ENCODE peak calls at places on chromosome 5, in four cellular contexts. H, F, T and K are unnamed samples. For H3K4me1, the result is how much of the 10 kb centered on the place peaks cover.

GRCh38 chr5:107666051-107666655 is 4.6 kb downstream of the EFNA5 start:
- DNase-seq in T (no peak), F (no peak), H (no peak), K (no peak)

GRCh38 chr5:76954383-76954763 is 1.5 kb downstream of the CRHBP start:
- DNase-seq in F (no peak), H (no peak), T (no peak), K (no peak)

GRCh38 chr5:59786271-59786805 is 107.2 kb downstream of the PDE4D start:
- DNase-seq in H (no peak), F (no peak), T (no peak), K (no peak)

GRCh38 chr5:96509313-96509712 is 76.3 kb upstream of the PCSK1 start:
- DNase-seq in F (no peak), H (no peak), T (no peak), K (no peak)

GRCh38 chr5:93246093-93246855 is 334.7 kb downstream of the NR2F1-AS1 start:
- DNase-seq in T (no peak), H (peak), F (peak), K (peak)

GRCh38 chr5:31204955-31205354 is 11.5 kb downstream of the CDH6 start:
- DNase-seq in F (no peak), T (no peak), H (no peak), K (no peak)

GRCh38 chr5:62790348-62790747 is 211.7 kb downstream of the LRRC70 start:
- DNase-seq in H (peak), F (no peak), T (no peak), K (no peak)

GRCh38 chr5:62197697-62198096 is 108.3 kb upstream of the KIF2A start:
- DNase-seq in F (no peak), T (no peak), H (no peak), K (no peak)

GRCh38 chr5:91955610-91956009 is 572.5 kb upstream of the ARRDC3 start:
- DNase-seq in F (no peak), T (no peak), H (no peak), K (no peak)

GRCh38 chr5:107867266-107867665 is 196.5 kb upstream of the EFNA5 start:
- DNase-seq in H (no peak), F (no peak), T (no peak), K (no peak)

GRCh38 chr5:32254987-32255900 is 57.5 kb downstream of the MTMR12 start:
- DNase-seq in H (no peak), F (no peak), T (no peak), K (no peak)

GRCh38 chr5:73896117-73896516 is 270.1 kb downstream of the ARHGEF28 start:
- DNase-seq in F (no peak), T (no peak), H (no peak), K (no peak)

GRCh38 chr5:128844354-128844923 is 120.8 kb upstream of the SLC27A6 start:
- DNase-seq in T (no peak), F (no peak), H (no peak), K (peak)

GRCh38 chr5:16160706-16161105 is 18.9 kb downstream of the MARCHF11 start:
- DNase-seq in H (peak), F (no peak), T (peak), K (peak)

GRCh38 chr5:43066231-43066798 is 26.2 kb upstream of the ANXA2R start:
- DNase-seq in F (no peak), T (peak), H (peak), K (no peak)
- TF ChIP-seq SUZ12 in F (no peak), T (no peak), H (no peak), K (no peak)

GRCh38 chr5:169301386-169301930 is 519 bp upstream of the SLIT3 start:
- DNase-seq in T (no peak), F (no peak), H (no peak), K (no peak)
- H3K4me1 ChIP-seq in T (under half), F (under half), H (under half), K (under half)

GRCh38 chr5:172897691-172898512 is 61.3 kb upstream of the RPL26L1 start:
- DNase-seq in H (no peak), T (no peak), F (no peak), K (no peak)
- H3K9ac ChIP-seq in H (no peak), T (no peak), F (no peak), K (no peak)

DNA sequence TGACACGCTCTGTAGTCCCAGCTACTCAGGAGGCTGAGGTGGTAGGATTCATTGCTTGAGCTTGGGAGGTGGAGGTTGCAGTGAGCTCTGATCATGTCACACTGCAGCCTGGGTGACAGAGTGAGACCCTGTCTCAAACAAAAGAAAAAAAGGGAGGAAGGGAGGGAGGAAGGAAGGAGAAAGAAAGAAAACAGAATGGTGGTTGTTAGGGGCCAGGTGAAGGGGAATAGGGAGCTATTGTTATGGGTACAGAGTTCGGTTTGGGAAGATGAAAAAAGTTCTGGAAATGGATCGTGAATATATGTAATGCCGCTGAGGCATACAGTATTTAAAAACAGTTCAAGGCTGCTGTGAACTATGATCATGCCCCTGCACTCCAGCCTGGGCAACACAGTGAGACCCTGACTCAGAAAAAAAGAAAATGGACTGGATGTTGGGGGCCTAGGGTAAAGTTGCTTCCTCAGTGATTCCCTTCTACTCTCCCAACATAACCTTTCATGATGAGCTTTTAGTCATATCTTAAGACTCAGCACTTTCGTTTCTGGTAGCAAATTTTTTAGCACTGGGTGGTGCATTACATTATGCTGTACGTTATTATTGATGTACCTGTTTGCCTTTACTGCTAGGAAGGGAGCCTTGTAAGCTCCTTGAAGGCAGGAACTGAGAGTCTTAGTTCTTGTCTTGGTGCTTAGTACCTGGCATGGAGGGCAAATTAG is 4.0 kb downstream of the CTNNA1 start:
- DNase-seq in T (no peak), H (no peak), F (no peak), K (no peak)
- TF ChIP-seq SUZ12 in T (no peak), H (no peak), F (no peak), K (no peak)

DNA sequence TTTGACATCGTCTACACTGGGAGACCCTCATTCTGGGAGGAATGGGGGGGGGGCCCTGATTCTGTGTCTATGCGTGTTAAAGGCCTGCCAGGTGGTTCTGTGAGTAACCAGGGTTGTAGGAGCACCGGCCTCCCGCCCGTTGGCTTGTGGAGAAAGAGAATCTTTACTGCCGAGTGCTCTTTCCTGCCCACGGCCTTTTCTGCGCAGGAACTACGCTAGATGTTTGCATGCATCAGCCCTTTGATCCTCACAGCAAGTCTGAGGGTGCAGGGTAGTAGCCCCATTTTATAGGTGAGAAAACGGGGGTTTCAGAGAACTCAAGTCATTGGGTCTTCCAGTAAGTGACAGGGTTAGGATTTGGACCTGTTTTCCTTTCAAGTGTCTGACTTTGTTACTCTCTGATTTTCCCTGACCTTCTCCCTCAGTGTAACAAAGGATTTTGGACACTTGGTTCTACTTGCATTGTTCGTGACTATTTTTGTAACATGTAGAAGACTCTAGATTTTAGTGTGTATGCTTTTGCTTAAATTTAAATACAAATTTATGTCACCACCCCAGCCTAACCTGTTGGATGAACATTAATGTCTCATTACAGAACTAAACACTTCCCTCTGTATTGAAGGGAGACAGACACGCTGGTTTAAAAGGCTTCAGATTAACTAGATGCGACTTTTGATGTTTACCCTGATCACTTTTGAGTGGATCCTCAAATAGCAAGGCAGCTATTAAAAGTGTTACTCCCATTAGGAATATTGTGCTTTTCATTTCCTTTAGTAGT is 22.0 kb downstream of the MAST4 start:
- DNase-seq in F (no peak), T (no peak), H (no peak), K (no peak)
- H3K4me1 ChIP-seq in F (under half), T (under half), H (under half), K (under half)

DNA sequence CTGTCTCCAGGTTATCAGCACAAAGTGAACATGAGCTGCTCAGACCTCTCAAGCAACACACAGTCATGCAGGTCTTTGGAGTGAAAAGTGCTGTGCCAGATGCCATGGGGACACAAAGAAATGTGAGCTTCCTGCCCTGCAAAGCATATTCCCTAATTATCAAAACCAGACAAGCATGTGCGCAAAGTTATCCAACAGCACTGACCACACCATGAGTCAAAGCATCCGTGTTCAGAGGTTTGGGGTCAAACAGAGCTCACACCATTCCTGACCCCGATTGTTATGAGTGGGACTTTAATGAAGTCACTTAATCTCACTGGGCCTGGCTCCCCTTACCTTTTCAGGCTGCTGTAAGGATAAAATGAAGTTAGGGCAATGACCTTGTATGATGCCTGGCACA is 138.5 kb downstream of the SLIT3 start:
- DNase-seq in H (no peak), T (no peak), F (no peak), K (no peak)
- H3K9ac ChIP-seq in H (no peak), T (no peak), F (no peak), K (no peak)

DNA sequence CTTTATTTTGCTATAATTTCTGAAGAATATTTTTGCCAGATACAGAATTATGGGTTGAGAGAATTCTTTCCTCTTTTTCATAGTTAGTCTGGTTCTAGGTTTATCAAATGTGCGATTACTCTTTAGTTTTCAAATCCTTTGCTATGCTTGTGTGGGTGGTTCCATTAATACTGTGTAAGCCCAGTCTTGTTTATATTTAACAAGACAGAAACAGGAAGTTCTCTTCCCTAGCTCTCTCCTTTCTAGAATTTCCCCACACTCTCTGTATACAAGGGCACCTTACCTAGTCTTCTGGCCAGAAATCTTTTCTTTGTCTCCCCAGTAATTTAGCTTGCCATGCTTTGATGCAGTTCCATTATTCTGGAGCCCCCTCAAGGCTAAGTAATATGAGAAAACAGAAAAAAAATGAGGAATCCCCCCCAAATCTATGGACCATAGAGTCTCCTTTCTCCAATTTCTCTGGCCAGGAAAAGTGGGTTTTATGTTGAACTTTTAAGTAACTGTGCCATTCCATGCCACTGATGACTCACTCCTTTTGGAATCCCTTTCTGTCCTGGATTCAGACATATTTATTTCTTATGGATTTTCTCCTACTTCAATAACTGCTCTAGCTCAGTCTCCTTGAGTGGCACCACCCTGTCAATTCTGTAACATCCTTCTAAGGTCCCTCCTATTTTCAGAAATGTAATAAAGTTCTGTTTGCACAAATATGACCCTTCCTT is 1714.1 kb downstream of the EFNA5 start:
- DNase-seq in F (no peak), H (no peak), T (no peak), K (no peak)
- TF ChIP-seq SUZ12 in F (no peak), H (no peak), T (no peak), K (no peak)

DNA sequence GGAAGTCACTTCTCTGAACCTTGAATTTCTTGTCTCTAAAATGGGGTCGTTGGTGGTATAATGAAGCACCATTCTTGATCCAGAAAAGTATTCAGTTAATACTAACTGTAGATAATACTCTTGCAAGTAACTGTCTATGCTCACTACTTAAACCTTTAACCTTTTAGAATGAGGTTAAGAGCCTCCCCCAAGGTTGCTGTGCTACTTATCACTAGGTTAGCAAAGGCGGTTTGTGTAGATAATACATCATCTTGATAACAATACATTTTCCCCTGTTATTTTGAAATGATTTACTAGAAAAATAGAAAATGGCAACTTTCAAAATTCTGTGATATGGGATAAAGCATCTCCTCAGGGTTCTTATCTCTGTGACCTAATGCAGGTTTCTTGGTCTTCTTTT is 12.6 kb downstream of the MAP3K1 start:
- DNase-seq in H (no peak), F (no peak), T (no peak), K (no peak)
- H3K4me1 ChIP-seq in H (half or more), F (under half), T (under half), K (under half)

DNA sequence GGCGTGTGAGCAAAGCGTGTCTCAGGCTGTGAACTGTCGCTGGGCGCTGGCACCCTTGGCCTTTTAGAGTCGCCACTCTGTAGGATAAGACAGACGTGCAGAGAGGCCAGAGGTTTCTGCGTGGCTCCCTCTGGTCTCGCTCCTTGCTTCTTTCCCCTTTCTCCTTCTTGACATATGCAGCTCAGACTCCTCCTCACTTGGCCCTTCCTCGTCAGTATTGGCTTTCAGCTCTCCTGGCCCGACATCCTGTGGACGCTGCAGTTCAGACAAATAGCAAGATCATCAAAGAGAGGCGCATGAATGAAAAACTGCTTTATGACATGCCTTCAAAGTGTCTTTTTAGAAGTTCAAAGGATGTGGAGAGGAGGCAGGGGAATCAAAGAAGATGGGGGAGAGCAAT is 116.8 kb upstream of the SPRY4 start:
- DNase-seq in T (no peak), F (no peak), H (no peak), K (no peak)
- H3K9ac ChIP-seq in T (no peak), F (no peak), H (no peak), K (no peak)

GRCh38 chr5:135245521-135246499 is 153.2 kb downstream of the MACROH2A1 start:
- DNase-seq in F (no peak), T (no peak), H (no peak), K (no peak)

GRCh38 chr5:135246923-135247795 is 151.9 kb downstream of the MACROH2A1 start:
- DNase-seq in H (no peak), T (no peak), F (no peak), K (no peak)

GRCh38 chr5:135244620-135245021 is 154.4 kb downstream of the MACROH2A1 start:
- DNase-seq in T (no peak), H (no peak), F (no peak), K (no peak)

GRCh38 chr5:135248801-135249231 is 150.2 kb downstream of the MACROH2A1 start:
- DNase-seq in T (no peak), F (no peak), H (no peak), K (no peak)

DNA sequence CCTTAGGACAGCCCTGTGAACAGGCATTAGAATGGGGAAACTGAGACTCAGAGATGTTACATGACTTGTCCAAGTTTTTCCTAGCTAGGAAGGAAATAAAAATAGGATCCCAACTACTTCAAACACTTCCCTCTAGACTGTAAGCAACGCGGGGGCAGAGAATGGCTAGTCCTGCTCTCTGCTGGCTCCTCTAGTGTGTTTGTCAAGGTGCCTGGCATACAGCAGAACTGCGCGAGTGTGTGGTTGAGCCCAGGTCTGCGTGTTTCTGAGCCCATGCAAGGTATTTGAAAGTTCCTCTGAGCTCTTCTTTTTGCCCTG is 152.5 kb downstream of the MACROH2A1 start:
- DNase-seq in H (no peak), F (no peak), T (no peak), K (no peak)
- TF ChIP-seq SUZ12 in H (no peak), F (no peak), T (no peak), K (no peak)